ENCODE peak calls at places on chromosomes 2 and 18, in seven cellular contexts. M is brain microvascular endothelial cell, B is amniotic stem cell, Q is AG09319, P is glutamatergic neuron, W is body of pancreas, L is PC-9. A is an unnamed sample.

GRCh38 chr2:105403785-105404698 is 5.2 kb upstream of the FHL2 start:
- DNase-seq in Q (no peak), P (no peak), B (peak; percentile 61), L (peak; percentile 82), M (peak; percentile 75), W (no peak), A (peak; percentile 96)

GRCh38 chr2:84905181-84906107 is at the start of gene TMSB10:
- DNase-seq in Q (no peak), W (peak; percentile 89), M (peak; percentile 83), L (peak; percentile 90), B (peak; percentile 67), P (peak; percentile 90), A (peak; percentile 80)

GRCh38 chr2:127011136-127011740 is 95.7 kb downstream of the BIN1 start:
- DNase-seq in M (no peak), B (no peak), W (no peak), L (no peak), Q (no peak), P (no peak), A (no peak)

GRCh38 chr2:9423922-9424272 is 443 bp downstream of the CPSF3 start:
- DNase-seq in B (no peak), Q (no peak), P (no peak), L (peak; percentile 15), W (no peak), M (no peak), A (no peak)

GRCh38 chr18:76922107-76922506 is 99.8 kb downstream of the ZNF236 start:
- DNase-seq in M (peak; percentile 62), B (no peak), Q (no peak), W (no peak), P (peak; percentile 69), L (no peak), A (no peak)

GRCh38 chr2:204950695-204951094 is 405.4 kb downstream of the PARD3B start:
- DNase-seq in M (peak; percentile 39), L (peak; percentile 2), W (no peak), Q (no peak), P (no peak), B (peak; percentile 15), A (no peak)

GRCh38 chr2:127593228-127594115 is 52.5 kb upstream of the GPR17 start:
- DNase-seq in P (no peak), L (no peak), W (no peak), Q (no peak), M (no peak), B (no peak), A (no peak)

GRCh38 chr2:217798743-217799552 is 203.8 kb downstream of the TNS1 start:
- DNase-seq in B (no peak), P (no peak), L (no peak), M (no peak), Q (no peak), W (peak; percentile 9), A (no peak)

GRCh38 chr2:16051046-16051489 is 110.7 kb downstream of the MYCN start:
- DNase-seq in Q (no peak), W (no peak), L (no peak), P (no peak), M (no peak), B (no peak), A (no peak)

GRCh38 chr2:26595146-26595545 is 46.0 kb downstream of the CIB4 start:
- DNase-seq in B (no peak), W (peak; percentile 4), M (no peak), P (peak; percentile 2), Q (no peak), L (no peak), A (no peak)

GRCh38 chr2:219551412-219551811 is 7.6 kb downstream of the TMEM198 start:
- DNase-seq in W (no peak), Q (no peak), P (peak; percentile 57), L (no peak), M (no peak), B (no peak), A (peak; percentile 34)

GRCh38 chr2:195414479-195414878 is 242.5 kb upstream of the SLC39A10 start:
- DNase-seq in P (no peak), Q (no peak), B (no peak), L (no peak), M (no peak), W (no peak), A (no peak)

GRCh38 chr2:136131961-136132839 is 14.3 kb upstream of the CXCR4 start:
- DNase-seq in M (no peak), Q (no peak), W (no peak), P (no peak), L (no peak), B (no peak), A (no peak)

GRCh38 chr2:231673348-231673770 is 35.0 kb upstream of the PTMA start:
- DNase-seq in W (no peak), M (no peak), B (no peak), Q (no peak), L (peak; percentile 94), P (peak; percentile 68), A (no peak)

GRCh38 chr2:176079851-176080539 is 3.8 kb downstream of the EVX2 start:
- DNase-seq in W (no peak), L (no peak), P (peak; percentile 94), Q (no peak), B (peak; percentile 19), M (no peak), A (peak; percentile 75)

GRCh38 chr2:7015007-7015950 is 98.1 kb downstream of the RNF144A start:
- DNase-seq in L (no peak), P (peak; percentile 73), Q (no peak), B (no peak), M (no peak), W (no peak), A (no peak)

GRCh38 chr2:240159251-240159839 is 18.9 kb upstream of the OTOS start:
- DNase-seq in Q (no peak), M (no peak), B (no peak), L (no peak), W (no peak), P (no peak), A (no peak)

GRCh38 chr18:51537487-51537886 is 340.0 kb upstream of the MEX3C start:
- DNase-seq in Q (no peak), L (peak; percentile 10), M (peak; percentile 9), P (peak; percentile 34), W (peak; percentile 60), B (no peak), A (no peak)

GRCh38 chr2:183207110-183207509 is 82.9 kb downstream of the NUP35 start:
- DNase-seq in Q (no peak), M (peak; percentile 20), P (no peak), L (no peak), W (no peak), B (no peak), A (no peak)

GRCh38 chr2:95361216-95361980 is 41.1 kb upstream of the FAHD2A start:
- DNase-seq in B (no peak), W (no peak), M (no peak), P (no peak), Q (no peak), L (no peak), A (no peak)

GRCh38 chr2:100192825-100193224 is 50.4 kb upstream of the AFF3 start:
- DNase-seq in Q (no peak), B (no peak), W (no peak), M (no peak), L (no peak), P (no peak), A (no peak)

GRCh38 chr2:169361706-169362345 is 508 bp downstream of the LRP2 start:
- DNase-seq in P (peak; percentile 44), M (no peak), B (no peak), W (peak; percentile 16), L (no peak), Q (no peak), A (no peak)

GRCh38 chr2:219644801-219645480 is 17.5 kb downstream of the SLC4A3 start:
- DNase-seq in L (no peak), P (no peak), W (no peak), M (no peak), Q (no peak), B (no peak), A (no peak)

GRCh38 chr2:15559800-15560403 is 1.2 kb downstream of the NBAS start:
- DNase-seq in P (no peak), B (no peak), W (no peak), M (no peak), L (no peak), Q (no peak), A (no peak)

GRCh38 chr2:68292108-68292710 is 27.5 kb downstream of the CNRIP1 start:
- DNase-seq in L (peak; percentile 8), W (peak; percentile 23), P (no peak), M (peak; percentile 11), B (no peak), Q (no peak), A (peak; percentile 30)

GRCh38 chr18:80023173-80023572 is 11.1 kb upstream of the RBFA start:
- DNase-seq in B (no peak), P (no peak), M (no peak), W (no peak), L (no peak), Q (no peak), A (no peak)

GRCh38 chr2:122755281-122755780 is 999.9 kb downstream of the TSN start:
- DNase-seq in L (no peak), Q (no peak), M (no peak), W (no peak), P (no peak), B (no peak), A (no peak)

GRCh38 chr2:225010804-225011203 is 31.5 kb downstream of the DOCK10 start:
- DNase-seq in Q (peak; percentile 12), B (peak; percentile 49), W (no peak), M (peak; percentile 83), P (no peak), L (no peak), A (no peak)

GRCh38 chr2:165357758-165358157 is 111.7 kb upstream of the CSRNP3 start:
- DNase-seq in M (peak; percentile 71), P (no peak), B (no peak), Q (no peak), L (peak; percentile 10), W (no peak), A (no peak)

GRCh38 chr2:1024981-1025380 is 74.3 kb downstream of the SNTG2 start:
- DNase-seq in B (no peak), M (peak; percentile 72), Q (no peak), P (no peak), L (no peak), W (no peak), A (no peak)

GRCh38 chr2:55585451-55586079 is 31.9 kb downstream of the PPP4R3B start:
- DNase-seq in M (peak; percentile 20), B (peak; percentile 42), P (no peak), W (no peak), L (no peak), Q (peak; percentile 29), A (peak; percentile 75)

GRCh38 chr2:225233234-225233633 is 166.3 kb upstream of the NYAP2 start:
- DNase-seq in Q (no peak), B (peak; percentile 6), W (no peak), P (no peak), M (peak; percentile 22), L (no peak), A (no peak)

GRCh38 chr2:241739651-241740050 is 5.2 kb downstream of the D2HGDH start:
- DNase-seq in Q (no peak), W (no peak), P (no peak), B (no peak), M (peak; percentile 32), L (no peak), A (no peak)

GRCh38 chr2:183996825-183997823 is 601.2 kb upstream of the ZNF804A start:
- DNase-seq in M (no peak), B (no peak), Q (no peak), L (no peak), W (peak; percentile 83), P (no peak), A (no peak)

A was measured in SW 1271.